ENCODE peak calls at places on chromosomes 4 and X, in four cellular contexts. C, K, N and Z are unnamed samples.

GRCh38 chr4:172726001-172726423 is 442.6 kb upstream of the GALNT7 start:
- DNase-seq in C (no peak), K (no peak), N (no peak), Z (peak)

GRCh38 chr4:107069049-107069448 is 32.9 kb upstream of the DKK2 start:
- DNase-seq in C (no peak), K (peak), N (no peak), Z (peak)

GRCh38 chrX:71000139-71000538 is 68.0 kb downstream of the SNX12 start:
- DNase-seq in C (no peak), K (no peak), N (no peak), Z (no peak)

GRCh38 chrX:15696516-15696915 is 31.9 kb upstream of the CLTRN start:
- DNase-seq in C (no peak), K (no peak), N (no peak), Z (no peak)

GRCh38 chr4:9898596-9899345 is 117.3 kb downstream of the DRD5 start:
- DNase-seq in C (no peak), K (peak), N (no peak), Z (no peak)

GRCh38 chrX:31323658-31324057 is 251.8 kb upstream of the FTHL17 start:
- DNase-seq in C (no peak), K (no peak), N (no peak), Z (no peak)

GRCh38 chr4:73311428-73311827 is 52.8 kb upstream of the ANKRD17 start:
- DNase-seq in C (no peak), K (peak), N (no peak), Z (peak)

GRCh38 chr4:175906397-175906796 is 94.3 kb upstream of the GPM6A start:
- DNase-seq in C (no peak), K (no peak), N (no peak), Z (no peak)

GRCh38 chr4:120431180-120431579 is 364.5 kb upstream of the MAD2L1 start:
- DNase-seq in C (no peak), K (no peak), N (no peak), Z (no peak)

GRCh38 chr4:11529625-11530201 is 101.0 kb upstream of the HS3ST1 start:
- DNase-seq in C (no peak), K (peak), N (no peak), Z (peak)

GRCh38 chrX:124346064-124346876 is at the start of gene SH2D1A:
- DNase-seq in C (no peak), K (no peak), N (no peak), Z (no peak)

GRCh38 chrX:97168646-97169045 is 284.9 kb downstream of the RPA4 start:
- DNase-seq in C (no peak), K (no peak), N (no peak), Z (no peak)

GRCh38 chr4:27081675-27082579 is 221.3 kb downstream of the STIM2 start:
- DNase-seq in C (no peak), K (no peak), N (no peak), Z (no peak)

GRCh38 chr4:53861856-53862610 is 202.4 kb downstream of the CHIC2 start:
- DNase-seq in C (peak), K (peak), N (no peak), Z (peak)

GRCh38 chr4:762211-763190 is 56.9 kb downstream of the PCGF3 start:
- DNase-seq in C (peak), K (peak), N (no peak), Z (no peak)

GRCh38 chr4:104524591-104524990 is 29.9 kb upstream of the CXXC4 start:
- DNase-seq in C (no peak), K (no peak), N (no peak), Z (no peak)

GRCh38 chrX:77493677-77494553 is 46.7 kb downstream of the FGF16 start:
- DNase-seq in C (no peak), K (peak), N (no peak), Z (peak)

GRCh38 chr4:53908661-53909078 is 155.7 kb downstream of the CHIC2 start:
- DNase-seq in C (no peak), K (peak), N (no peak), Z (peak)

GRCh38 chr4:151659631-151660030 is 101.2 kb downstream of the GATB start:
- DNase-seq in C (peak), K (no peak), N (no peak), Z (peak)

GRCh38 chr4:142474398-142475087 is 371.6 kb downstream of the INPP4B start:
- DNase-seq in C (no peak), K (no peak), N (no peak), Z (peak)

GRCh38 chrX:39759526-39760224 is 338.1 kb downstream of the BCOR start:
- DNase-seq in C (no peak), K (peak), N (no peak), Z (peak)

GRCh38 chr4:157300678-157301077 is 80.2 kb downstream of the GRIA2 start:
- DNase-seq in C (no peak), K (no peak), N (no peak), Z (no peak)

GRCh38 chrX:99271641-99272040 is 1138.4 kb downstream of the PCDH19 start:
- DNase-seq in C (no peak), K (no peak), N (no peak), Z (no peak)

GRCh38 chr4:107579099-107579498 is 140.9 kb downstream of the PAPSS1 start:
- DNase-seq in C (no peak), K (no peak), N (no peak), Z (no peak)

GRCh38 chr4:6474053-6474568 is 1.7 kb upstream of the PPP2R2C start:
- DNase-seq in C (no peak), K (no peak), N (no peak), Z (no peak)

GRCh38 chr4:85657143-85657542 is 182.2 kb downstream of the ARHGAP24 start:
- DNase-seq in C (no peak), K (no peak), N (no peak), Z (no peak)

GRCh38 chr4:121185960-121186359 is 21.8 kb upstream of the TNIP3 start:
- DNase-seq in C (no peak), K (no peak), N (no peak), Z (no peak)

GRCh38 chrX:151416521-151417048 is 19.6 kb downstream of the VMA21 start:
- DNase-seq in C (no peak), K (no peak), N (no peak), Z (no peak)

GRCh38 chr4:87390931-87391782 is at the start of gene HSD17B11:
- DNase-seq in C (peak), K (peak), N (peak), Z (peak)
- TF ChIP-seq CTCF in C (peak), K (peak), N (no peak), Z (peak)

DNA sequence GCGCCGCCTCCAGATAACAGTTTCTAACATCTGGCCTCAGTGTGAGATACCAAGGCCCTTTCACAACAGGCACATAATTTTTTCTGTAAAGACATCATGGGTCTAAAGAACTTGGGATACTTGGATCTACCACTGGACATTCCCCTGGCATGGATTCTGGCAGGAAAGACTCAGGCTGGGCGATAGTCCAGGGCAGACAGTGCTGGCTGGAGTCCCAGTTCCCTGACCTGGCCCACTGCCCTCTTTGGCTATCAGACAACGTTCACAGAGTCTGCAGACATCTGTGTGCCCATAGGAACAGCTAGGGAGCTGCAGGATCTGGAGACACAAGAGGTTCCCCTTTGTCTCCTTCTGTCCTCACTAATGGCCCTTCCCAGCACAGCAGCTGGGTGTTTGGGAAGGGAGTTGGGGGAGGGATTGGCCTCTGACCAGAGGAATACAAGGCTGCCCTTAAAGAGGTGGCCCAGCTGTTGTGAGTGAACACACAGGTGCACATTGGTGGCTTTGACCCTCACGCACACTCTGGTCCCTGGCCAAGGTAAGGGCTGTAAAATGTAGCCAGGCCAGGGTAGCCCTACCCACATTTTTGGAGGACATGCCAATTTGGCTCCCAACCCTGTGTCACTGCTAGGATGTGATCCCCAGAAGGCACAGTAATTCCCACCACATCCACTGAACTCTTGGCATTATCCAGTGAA is 72.4 kb downstream of the SOX3 start:
- DNase-seq in C (no peak), K (peak), N (no peak), Z (no peak)
- H3K4me3 ChIP-seq in C (no peak), K (no peak), N (no peak), Z (no peak)

GRCh38 chr4:61500883-61501282 is 300.8 kb downstream of the ADGRL3 start:
- DNase-seq in C (no peak), K (peak), N (no peak), Z (peak)
- TF ChIP-seq CTCF in C (no peak), K (peak), N (no peak), Z (no peak)

GRCh38 chrX:40845331-40845911 is 110.1 kb upstream of the MED14 start:
- DNase-seq in C (no peak), K (peak), N (no peak), Z (peak)
- H3K4me3 ChIP-seq in C (no peak), K (no peak), N (no peak), Z (no peak)

DNA sequence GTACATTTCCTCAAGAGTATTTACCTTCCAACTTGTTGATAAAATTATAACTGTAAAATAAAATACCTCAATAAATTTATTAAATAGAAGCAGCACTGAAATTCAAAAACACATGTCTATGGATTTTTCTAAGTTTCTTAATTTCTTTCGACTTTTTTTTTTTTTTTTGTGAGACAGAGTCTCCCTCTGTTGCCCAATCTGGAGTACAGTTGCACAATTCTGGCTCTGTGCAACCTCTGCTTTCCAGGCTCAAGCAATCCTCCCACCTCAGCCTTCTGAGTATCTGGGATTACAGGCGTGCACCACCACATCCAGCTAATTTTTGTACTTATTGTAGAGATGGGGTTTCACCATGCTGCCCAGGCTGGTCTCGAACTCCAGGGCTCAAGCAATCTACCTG is 79.8 kb downstream of the IQCM start:
- DNase-seq in C (no peak), K (peak), N (no peak), Z (peak)
- TF ChIP-seq CTCF in C (no peak), K (no peak), N (no peak), Z (no peak)

DNA sequence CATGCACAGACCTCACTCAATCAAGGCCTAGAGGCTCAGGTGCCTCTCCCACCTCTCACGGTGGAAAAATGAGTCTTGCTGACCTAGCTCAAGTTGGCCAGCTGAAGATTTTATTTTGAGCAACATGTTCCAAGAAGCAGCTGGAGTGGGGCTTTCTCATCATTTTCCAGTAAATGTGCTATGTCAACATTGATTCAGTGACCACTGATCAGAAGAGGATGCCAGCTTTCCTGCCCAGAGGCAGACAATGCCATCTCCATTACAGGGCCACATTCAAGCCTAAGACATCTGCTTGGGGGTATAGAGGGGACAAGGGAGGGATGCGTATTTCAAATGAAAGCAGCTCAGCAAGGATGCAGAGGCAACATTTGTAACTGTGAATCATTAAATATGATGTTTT is 3.0 kb downstream of the MEPE start:
- DNase-seq in C (no peak), K (no peak), N (no peak), Z (no peak)
- H3K4me3 ChIP-seq in C (no peak), K (no peak), N (no peak), Z (no peak)

GRCh38 chr4:180642732-180643131 is 1600.5 kb upstream of the TENM3 start:
- DNase-seq in C (no peak), K (no peak), N (no peak), Z (no peak)
- TF ChIP-seq CTCF in C (no peak), K (no peak), N (no peak), Z (no peak)

GRCh38 chr4:169619518-169619957 is 840 bp upstream of the CLCN3 start:
- DNase-seq in C (no peak), K (peak), N (no peak), Z (peak)

GRCh38 chr4:169619958-169620845 is at the start of gene CLCN3:
- DNase-seq in C (peak), K (peak), N (peak), Z (peak)

GRCh38 chr4:169617306-169617705 is 3.1 kb upstream of the CLCN3 start:
- DNase-seq in C (no peak), K (no peak), N (no peak), Z (no peak)

GRCh38 chr4:169618286-169618685 is 2.1 kb upstream of the CLCN3 start:
- DNase-seq in C (no peak), K (no peak), N (no peak), Z (peak)

DNA sequence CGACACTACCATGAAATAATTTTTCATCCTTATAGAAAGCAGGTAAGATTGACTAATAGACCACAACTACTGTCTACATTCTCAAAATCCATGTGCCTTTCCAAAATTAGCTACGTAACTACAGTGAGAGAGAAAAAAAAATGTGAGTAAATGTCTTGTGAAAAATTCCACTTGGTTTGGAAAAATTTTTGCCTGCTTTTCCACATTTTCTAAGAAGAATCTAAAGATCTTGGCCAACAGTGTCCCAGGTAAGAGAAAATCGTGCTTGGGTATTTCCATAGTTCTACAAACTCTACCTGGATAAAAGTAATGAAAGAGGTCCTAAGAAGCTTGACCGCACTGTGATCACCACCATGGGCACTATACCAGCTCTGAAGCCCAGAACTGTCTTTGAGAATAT is 1.4 kb upstream of the CLCN3 start:
- DNase-seq in C (no peak), K (no peak), N (no peak), Z (no peak)
- H3K4me3 ChIP-seq in C (peak), K (peak), N (peak), Z (no peak)

DNA sequence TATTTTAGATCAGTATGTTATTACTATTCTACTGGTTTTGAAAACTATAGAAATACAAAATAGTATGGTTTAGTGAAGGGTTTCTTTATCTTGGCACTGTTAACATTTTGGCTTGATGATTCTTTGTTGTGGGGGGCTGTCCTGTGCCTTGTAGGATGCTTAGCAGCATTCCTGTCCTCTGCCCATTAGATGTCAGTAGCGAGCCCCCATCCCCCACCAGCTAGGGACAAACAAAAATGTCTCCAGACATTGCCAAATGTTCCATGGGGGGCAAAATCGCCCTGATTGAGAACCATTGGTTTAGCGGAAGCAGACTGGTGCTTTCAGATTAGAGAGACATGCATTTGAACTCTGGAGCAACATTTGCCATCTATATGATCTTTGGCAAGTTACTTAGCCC is 23.3 kb downstream of the SPARCL1 start:
- DNase-seq in C (no peak), K (no peak), N (no peak), Z (no peak)
- TF ChIP-seq CTCF in C (no peak), K (no peak), N (no peak), Z (peak)

GRCh38 chrX:11929476-11929875 is 171.4 kb downstream of the MSL3 start:
- DNase-seq in C (no peak), K (no peak), N (no peak), Z (no peak)
- H3K4me3 ChIP-seq in C (no peak), K (no peak), N (no peak), Z (no peak)